ENCODE peak calls at places on chromosomes 7 and 10, in nine cellular contexts. One of them, this sample, is unnamed.

GRCh38 chr7:97004931-97005763 is at the start of gene DLX6:
- DNase-seq in astrocyte of the cerebellum: no peak
- DNase-seq in AG09309: no peak
- DNase-seq in lung: no peak
- DNase-seq in stimulated activated CD4-positive, alpha-beta T cell treated with anti-CD3 and anti-CD28 coated beads, Interleukin-1b, Interleukin-23, amount 100 ng/mL, for 1 hour: no peak
- DNase-seq in Ammon's horn: peak; percentile 48
- DNase-seq in A549: peak; percentile 89
- DNase-seq in substantia nigra: no peak
- DNase-seq in left ventricle myocardium inferior: no peak
- DNase-seq in this sample: peak; percentile 67

GRCh38 chr7:68317476-68317875 is 1280.8 kb upstream of the AUTS2 start:
- DNase-seq in A549: no peak
- DNase-seq in left ventricle myocardium inferior: no peak
- DNase-seq in astrocyte of the cerebellum: no peak
- DNase-seq in substantia nigra: no peak
- DNase-seq in lung: no peak
- DNase-seq in AG09309: no peak
- DNase-seq in stimulated activated CD4-positive, alpha-beta T cell treated with anti-CD3 and anti-CD28 coated beads, Interleukin-1b, Interleukin-23, amount 100 ng/mL, for 1 hour: no peak
- DNase-seq in Ammon's horn: no peak
- DNase-seq in this sample: no peak

GRCh38 chr10:74929197-74929596 is 102.8 kb downstream of the KAT6B start:
- DNase-seq in lung: no peak
- DNase-seq in Ammon's horn: no peak
- DNase-seq in stimulated activated CD4-positive, alpha-beta T cell treated with anti-CD3 and anti-CD28 coated beads, Interleukin-1b, Interleukin-23, amount 100 ng/mL, for 1 hour: no peak
- DNase-seq in astrocyte of the cerebellum: no peak
- DNase-seq in A549: no peak
- DNase-seq in AG09309: no peak
- DNase-seq in substantia nigra: no peak
- DNase-seq in left ventricle myocardium inferior: no peak
- DNase-seq in this sample: no peak

GRCh38 chr7:155589001-155589980 is 42.9 kb upstream of the CNPY1 start:
- DNase-seq in stimulated activated CD4-positive, alpha-beta T cell treated with anti-CD3 and anti-CD28 coated beads, Interleukin-1b, Interleukin-23, amount 100 ng/mL, for 1 hour: no peak
- DNase-seq in AG09309: no peak
- DNase-seq in substantia nigra: no peak
- DNase-seq in A549: no peak
- DNase-seq in lung: no peak
- DNase-seq in astrocyte of the cerebellum: no peak
- DNase-seq in Ammon's horn: no peak
- DNase-seq in left ventricle myocardium inferior: no peak
- DNase-seq in this sample: no peak

GRCh38 chr10:132062181-132062515 is 3.6 kb upstream of the JAKMIP3 start:
- DNase-seq in Ammon's horn: no peak
- DNase-seq in A549: no peak
- DNase-seq in lung: no peak
- DNase-seq in left ventricle myocardium inferior: no peak
- DNase-seq in AG09309: no peak
- DNase-seq in substantia nigra: no peak
- DNase-seq in stimulated activated CD4-positive, alpha-beta T cell treated with anti-CD3 and anti-CD28 coated beads, Interleukin-1b, Interleukin-23, amount 100 ng/mL, for 1 hour: no peak
- DNase-seq in astrocyte of the cerebellum: no peak
- DNase-seq in this sample: no peak

GRCh38 chr10:69317175-69318086 is 39.1 kb downstream of the HK1 start:
- DNase-seq in left ventricle myocardium inferior: no peak
- DNase-seq in AG09309: no peak
- DNase-seq in substantia nigra: no peak
- DNase-seq in astrocyte of the cerebellum: no peak
- DNase-seq in stimulated activated CD4-positive, alpha-beta T cell treated with anti-CD3 and anti-CD28 coated beads, Interleukin-1b, Interleukin-23, amount 100 ng/mL, for 1 hour: no peak
- DNase-seq in Ammon's horn: no peak
- DNase-seq in lung: no peak
- DNase-seq in A549: no peak
- DNase-seq in this sample: no peak

GRCh38 chr7:101077303-101078086 is 7.8 kb upstream of the TRIM56 start:
- DNase-seq in lung: peak; percentile 82
- DNase-seq in A549: peak; percentile 85
- DNase-seq in astrocyte of the cerebellum: peak; percentile 72
- DNase-seq in AG09309: no peak
- DNase-seq in substantia nigra: no peak
- DNase-seq in Ammon's horn: peak; percentile 83
- DNase-seq in stimulated activated CD4-positive, alpha-beta T cell treated with anti-CD3 and anti-CD28 coated beads, Interleukin-1b, Interleukin-23, amount 100 ng/mL, for 1 hour: peak; percentile 71
- DNase-seq in left ventricle myocardium inferior: peak; percentile 63
- DNase-seq in this sample: peak; percentile 70

GRCh38 chr10:48885376-48885775 is 54.3 kb downstream of the LRRC18 start:
- DNase-seq in left ventricle myocardium inferior: no peak
- DNase-seq in astrocyte of the cerebellum: peak; percentile 1
- DNase-seq in substantia nigra: no peak
- DNase-seq in AG09309: no peak
- DNase-seq in stimulated activated CD4-positive, alpha-beta T cell treated with anti-CD3 and anti-CD28 coated beads, Interleukin-1b, Interleukin-23, amount 100 ng/mL, for 1 hour: no peak
- DNase-seq in Ammon's horn: peak; percentile 59
- DNase-seq in A549: peak; percentile 43
- DNase-seq in lung: no peak
- DNase-seq in this sample: no peak

GRCh38 chr7:19690736-19691135 is 18.1 kb downstream of the POLR1F start:
- DNase-seq in Ammon's horn: no peak
- DNase-seq in lung: no peak
- DNase-seq in stimulated activated CD4-positive, alpha-beta T cell treated with anti-CD3 and anti-CD28 coated beads, Interleukin-1b, Interleukin-23, amount 100 ng/mL, for 1 hour: no peak
- DNase-seq in substantia nigra: no peak
- DNase-seq in A549: no peak
- DNase-seq in astrocyte of the cerebellum: no peak
- DNase-seq in AG09309: no peak
- DNase-seq in left ventricle myocardium inferior: no peak
- DNase-seq in this sample: no peak

GRCh38 chr7:99155207-99155606 is 11.3 kb upstream of the SMURF1 start:
- DNase-seq in Ammon's horn: no peak
- DNase-seq in left ventricle myocardium inferior: no peak
- DNase-seq in stimulated activated CD4-positive, alpha-beta T cell treated with anti-CD3 and anti-CD28 coated beads, Interleukin-1b, Interleukin-23, amount 100 ng/mL, for 1 hour: no peak
- DNase-seq in astrocyte of the cerebellum: no peak
- DNase-seq in lung: no peak
- DNase-seq in substantia nigra: no peak
- DNase-seq in A549: no peak
- DNase-seq in AG09309: no peak
- DNase-seq in this sample: no peak

GRCh38 chr7:43758029-43758860 is at the start of gene BLVRA:
- DNase-seq in A549: peak; percentile 90
- DNase-seq in stimulated activated CD4-positive, alpha-beta T cell treated with anti-CD3 and anti-CD28 coated beads, Interleukin-1b, Interleukin-23, amount 100 ng/mL, for 1 hour: peak; percentile 14
- DNase-seq in substantia nigra: peak; percentile 36
- DNase-seq in AG09309: no peak
- DNase-seq in Ammon's horn: peak; percentile 43
- DNase-seq in astrocyte of the cerebellum: no peak
- DNase-seq in left ventricle myocardium inferior: peak; percentile 76
- DNase-seq in lung: peak; percentile 80
- DNase-seq in this sample: peak; percentile 77

GRCh38 chr7:99525713-99526440 is 21.4 kb downstream of the ZKSCAN5 start:
- DNase-seq in AG09309: no peak
- DNase-seq in stimulated activated CD4-positive, alpha-beta T cell treated with anti-CD3 and anti-CD28 coated beads, Interleukin-1b, Interleukin-23, amount 100 ng/mL, for 1 hour: no peak
- DNase-seq in A549: no peak
- DNase-seq in left ventricle myocardium inferior: no peak
- DNase-seq in substantia nigra: no peak
- DNase-seq in Ammon's horn: no peak
- DNase-seq in lung: no peak
- DNase-seq in astrocyte of the cerebellum: no peak
- DNase-seq in this sample: no peak

GRCh38 chr10:132078746-132079345 is 13.1 kb downstream of the JAKMIP3 start:
- DNase-seq in substantia nigra: no peak
- DNase-seq in A549: no peak
- DNase-seq in astrocyte of the cerebellum: no peak
- DNase-seq in AG09309: no peak
- DNase-seq in left ventricle myocardium inferior: no peak
- DNase-seq in stimulated activated CD4-positive, alpha-beta T cell treated with anti-CD3 and anti-CD28 coated beads, Interleukin-1b, Interleukin-23, amount 100 ng/mL, for 1 hour: no peak
- DNase-seq in lung: no peak
- DNase-seq in Ammon's horn: peak; percentile 67
- DNase-seq in this sample: no peak

GRCh38 chr7:134804351-134804750 is 24.9 kb downstream of the CALD1 start:
- DNase-seq in substantia nigra: no peak
- DNase-seq in AG09309: no peak
- DNase-seq in stimulated activated CD4-positive, alpha-beta T cell treated with anti-CD3 and anti-CD28 coated beads, Interleukin-1b, Interleukin-23, amount 100 ng/mL, for 1 hour: no peak
- DNase-seq in Ammon's horn: no peak
- DNase-seq in A549: no peak
- DNase-seq in lung: no peak
- DNase-seq in astrocyte of the cerebellum: no peak
- DNase-seq in left ventricle myocardium inferior: no peak
- DNase-seq in this sample: no peak

GRCh38 chr7:64999165-65000004 is 7.1 kb downstream of the ERV3-1 start:
- DNase-seq in lung: peak; percentile 48
- DNase-seq in left ventricle myocardium inferior: no peak
- DNase-seq in stimulated activated CD4-positive, alpha-beta T cell treated with anti-CD3 and anti-CD28 coated beads, Interleukin-1b, Interleukin-23, amount 100 ng/mL, for 1 hour: no peak
- DNase-seq in substantia nigra: no peak
- DNase-seq in A549: no peak
- DNase-seq in Ammon's horn: peak; percentile 8
- DNase-seq in AG09309: peak; percentile 84
- DNase-seq in astrocyte of the cerebellum: no peak
- DNase-seq in this sample: no peak

GRCh38 chr7:18590744-18591340 is 95.3 kb downstream of the HDAC9 start:
- DNase-seq in left ventricle myocardium inferior: no peak
- DNase-seq in substantia nigra: no peak
- DNase-seq in stimulated activated CD4-positive, alpha-beta T cell treated with anti-CD3 and anti-CD28 coated beads, Interleukin-1b, Interleukin-23, amount 100 ng/mL, for 1 hour: no peak
- DNase-seq in lung: no peak
- DNase-seq in A549: peak; percentile 11
- DNase-seq in Ammon's horn: peak; percentile 30
- DNase-seq in AG09309: peak; percentile 47
- DNase-seq in astrocyte of the cerebellum: peak; percentile 68
- DNase-seq in this sample: no peak

GRCh38 chr7:590731-591551 is 71.3 kb upstream of the PDGFA start:
- DNase-seq in astrocyte of the cerebellum: peak; percentile 18
- DNase-seq in lung: no peak
- DNase-seq in substantia nigra: no peak
- DNase-seq in AG09309: no peak
- DNase-seq in Ammon's horn: no peak
- DNase-seq in stimulated activated CD4-positive, alpha-beta T cell treated with anti-CD3 and anti-CD28 coated beads, Interleukin-1b, Interleukin-23, amount 100 ng/mL, for 1 hour: no peak
- DNase-seq in A549: no peak
- DNase-seq in left ventricle myocardium inferior: no peak
- DNase-seq in this sample: no peak

GRCh38 chr10:47451998-47452494 is 31.9 kb downstream of the ANXA8 start:
- DNase-seq in Ammon's horn: no peak
- DNase-seq in A549: no peak
- DNase-seq in AG09309: no peak
- DNase-seq in astrocyte of the cerebellum: no peak
- DNase-seq in left ventricle myocardium inferior: no peak
- DNase-seq in lung: no peak
- DNase-seq in stimulated activated CD4-positive, alpha-beta T cell treated with anti-CD3 and anti-CD28 coated beads, Interleukin-1b, Interleukin-23, amount 100 ng/mL, for 1 hour: no peak
- DNase-seq in substantia nigra: no peak
- DNase-seq in this sample: peak; percentile 21

GRCh38 chr10:120077707-120078492 is 185.4 kb downstream of the SEC23IP start:
- DNase-seq in left ventricle myocardium inferior: no peak
- DNase-seq in stimulated activated CD4-positive, alpha-beta T cell treated with anti-CD3 and anti-CD28 coated beads, Interleukin-1b, Interleukin-23, amount 100 ng/mL, for 1 hour: no peak
- DNase-seq in astrocyte of the cerebellum: no peak
- DNase-seq in Ammon's horn: no peak
- DNase-seq in substantia nigra: no peak
- DNase-seq in A549: no peak
- DNase-seq in lung: no peak
- DNase-seq in AG09309: no peak
- DNase-seq in this sample: no peak

GRCh38 chr7:129066290-129067131 is 11.6 kb upstream of the TNPO3 start:
- DNase-seq in substantia nigra: no peak
- DNase-seq in lung: no peak
- DNase-seq in astrocyte of the cerebellum: no peak
- DNase-seq in left ventricle myocardium inferior: no peak
- DNase-seq in A549: peak; percentile 26
- DNase-seq in stimulated activated CD4-positive, alpha-beta T cell treated with anti-CD3 and anti-CD28 coated beads, Interleukin-1b, Interleukin-23, amount 100 ng/mL, for 1 hour: no peak
- DNase-seq in AG09309: peak; percentile 92
- DNase-seq in Ammon's horn: no peak
- DNase-seq in this sample: no peak

GRCh38 chr7:19177269-19177668 is 32.0 kb upstream of the FERD3L start:
- DNase-seq in substantia nigra: no peak
- DNase-seq in astrocyte of the cerebellum: no peak
- DNase-seq in stimulated activated CD4-positive, alpha-beta T cell treated with anti-CD3 and anti-CD28 coated beads, Interleukin-1b, Interleukin-23, amount 100 ng/mL, for 1 hour: no peak
- DNase-seq in Ammon's horn: no peak
- DNase-seq in left ventricle myocardium inferior: no peak
- DNase-seq in lung: no peak
- DNase-seq in A549: no peak
- DNase-seq in AG09309: no peak
- DNase-seq in this sample: no peak

GRCh38 chr7:85274452-85274851 is 87.6 kb upstream of the SEMA3D start:
- DNase-seq in stimulated activated CD4-positive, alpha-beta T cell treated with anti-CD3 and anti-CD28 coated beads, Interleukin-1b, Interleukin-23, amount 100 ng/mL, for 1 hour: no peak
- DNase-seq in AG09309: no peak
- DNase-seq in lung: no peak
- DNase-seq in substantia nigra: no peak
- DNase-seq in Ammon's horn: no peak
- DNase-seq in astrocyte of the cerebellum: no peak
- DNase-seq in A549: no peak
- DNase-seq in left ventricle myocardium inferior: no peak
- DNase-seq in this sample: no peak

GRCh38 chr7:132580277-132580676 is 4.0 kb upstream of the PLXNA4 start:
- DNase-seq in substantia nigra: no peak
- DNase-seq in left ventricle myocardium inferior: no peak
- DNase-seq in stimulated activated CD4-positive, alpha-beta T cell treated with anti-CD3 and anti-CD28 coated beads, Interleukin-1b, Interleukin-23, amount 100 ng/mL, for 1 hour: no peak
- DNase-seq in AG09309: no peak
- DNase-seq in A549: peak; percentile 26
- DNase-seq in Ammon's horn: no peak
- DNase-seq in astrocyte of the cerebellum: no peak
- DNase-seq in lung: no peak
- DNase-seq in this sample: no peak

GRCh38 chr7:44131173-44132009 is 8.0 kb upstream of the POLD2 start:
- DNase-seq in substantia nigra: no peak
- DNase-seq in stimulated activated CD4-positive, alpha-beta T cell treated with anti-CD3 and anti-CD28 coated beads, Interleukin-1b, Interleukin-23, amount 100 ng/mL, for 1 hour: no peak
- DNase-seq in A549: no peak
- DNase-seq in astrocyte of the cerebellum: no peak
- DNase-seq in left ventricle myocardium inferior: peak; percentile 20
- DNase-seq in Ammon's horn: no peak
- DNase-seq in lung: no peak
- DNase-seq in AG09309: no peak
- DNase-seq in this sample: no peak

GRCh38 chr7:127347567-127348246 is 44.8 kb downstream of the ZNF800 start:
- DNase-seq in lung: peak; percentile 50
- DNase-seq in Ammon's horn: peak; percentile 43
- DNase-seq in A549: peak; percentile 69
- DNase-seq in stimulated activated CD4-positive, alpha-beta T cell treated with anti-CD3 and anti-CD28 coated beads, Interleukin-1b, Interleukin-23, amount 100 ng/mL, for 1 hour: no peak
- DNase-seq in astrocyte of the cerebellum: peak; percentile 11
- DNase-seq in AG09309: no peak
- DNase-seq in substantia nigra: peak; percentile 14
- DNase-seq in left ventricle myocardium inferior: peak; percentile 64
- DNase-seq in this sample: peak; percentile 64

This sample was measured in ovary.